ENCODE peak calls at places on chromosomes 2 and 18, in four cellular contexts. F is cardiac septum; A is stimulated activated CD4-positive, alpha-beta T cell treated with anti-CD3 and anti-CD28 coated beads, Interleukin-12 subunit alpha, Interleukin-12 subunit beta, amount 100 ng/mL, for 4 hours; Q is renal cortical epithelial cell. W is an unnamed sample.
A peak's percentile ranks its signal among the peaks of the same experiment; 100 is the strongest.

GRCh38 chr2:102620367-102620766 is 1.0 kb downstream of the SLC9A2 start:
- DNase-seq in F (no peak), A (no peak), Q (no peak), W (no peak)

GRCh38 chr2:73938761-73939352 is 12.2 kb downstream of the DGUOK start:
- DNase-seq in F (no peak), A (no peak), Q (no peak), W (no peak)

GRCh38 chr18:8117008-8117376 is 492.2 kb upstream of the RAB12 start:
- DNase-seq in F (no peak), A (no peak), Q (peak; percentile 59), W (no peak)

GRCh38 chr2:106165064-106165463 is 29.0 kb downstream of the UXS1 start:
- DNase-seq in F (peak; percentile 60), A (no peak), Q (peak; percentile 32), W (no peak)

GRCh38 chr2:86020984-86021383 is 84.7 kb downstream of the POLR1A start:
- DNase-seq in F (no peak), A (no peak), Q (peak; percentile 2), W (no peak)

GRCh38 chr2:227816507-227817274 is 3.0 kb downstream of the CCL20 start:
- DNase-seq in F (no peak), A (no peak), Q (peak; percentile 28), W (no peak)

GRCh38 chr2:234724850-234725249 is 227.0 kb upstream of the SH3BP4 start:
- DNase-seq in F (no peak), A (no peak), Q (no peak), W (no peak)

GRCh38 chr2:102677219-102678215 is 58.2 kb downstream of the SLC9A2 start:
- DNase-seq in F (no peak), A (no peak), Q (peak; percentile 23), W (no peak)

GRCh38 chr2:39521876-39522517 is 84.9 kb upstream of the MAP4K3 start:
- DNase-seq in F (no peak), A (no peak), Q (peak; percentile 49), W (no peak)

GRCh38 chr2:30146337-30147195 is at the start of gene YPEL5:
- DNase-seq in F (peak; percentile 100), A (peak; percentile 99), Q (peak; percentile 99), W (peak; percentile 99)

GRCh38 chr2:33681333-33681732 is 82.2 kb upstream of the FAM98A start:
- DNase-seq in F (no peak), A (no peak), Q (peak; percentile 53), W (no peak)

W was measured in endothelial cell.